ENCODE peak calls at places on chromosome 19, in five cellular contexts. G, R, T, M and O are unnamed samples.
A peak's percentile ranks its signal among the peaks of the same experiment; 100 is the strongest.

GRCh38 chr19:50501568-50502475 is 9.2 kb downstream of the JOSD2 start:
- DNase-seq in G (no peak), R (no peak), T (no peak), M (no peak), O (no peak)

GRCh38 chr19:30664358-30665058 is 292.3 kb downstream of the ZNF536 start:
- DNase-seq in G (no peak), R (no peak), T (no peak), M (no peak), O (no peak)

GRCh38 chr19:44891016-44891882 is at the start of gene TOMM40:
- DNase-seq in G (peak; percentile 99), R (no peak), T (no peak), M (peak; percentile 100), O (no peak)

GRCh38 chr19:18109731-18110671 is 12.4 kb downstream of the MAST3 start:
- DNase-seq in G (no peak), R (no peak), T (no peak), M (peak; percentile 7), O (peak; percentile 54)

GRCh38 chr19:12940897-12941296 is 2.5 kb downstream of the CALR start:
- DNase-seq in G (no peak), R (no peak), T (no peak), M (no peak), O (no peak)

GRCh38 chr19:49491030-49491803 is 3.8 kb downstream of the RPL13A start:
- DNase-seq in G (no peak), R (no peak), T (no peak), M (no peak), O (no peak)

GRCh38 chr19:7099597-7099921 is 30.1 kb downstream of the ZNF557 start:
- DNase-seq in G (no peak), R (no peak), T (no peak), M (no peak), O (no peak)

GRCh38 chr19:10353793-10354391 is 14.5 kb upstream of the ICAM3 start:
- DNase-seq in G (no peak), R (no peak), T (no peak), M (no peak), O (no peak)

GRCh38 chr19:10861118-10861651 is 10.2 kb upstream of the CARM1 start:
- DNase-seq in G (no peak), R (no peak), T (no peak), M (no peak), O (no peak)